ENCODE peak calls at places on chromosomes 3 and 15, in four cellular contexts. M is MM.1S, J is tibial artery, T is endodermal cell. H is an unnamed sample.

GRCh38 chr3:54897028-54897711 is 30.7 kb downstream of the LRTM1 start:
- DNase-seq in M (no peak), J (no peak), T (no peak), H (no peak)

GRCh38 chr3:194099215-194099614 is 36.7 kb upstream of the HES1 start:
- DNase-seq in M (no peak), J (no peak), T (no peak), H (no peak)

GRCh38 chr3:73513260-73513659 is 111.5 kb downstream of the PDZRN3 start:
- DNase-seq in M (no peak), J (no peak), T (no peak), H (no peak)

GRCh38 chr3:11699083-11699427 is 55.3 kb upstream of the VGLL4 start:
- DNase-seq in M (no peak), J (no peak), T (no peak), H (no peak)

GRCh38 chr3:189071452-189071851 is 100.3 kb upstream of the TPRG1 start:
- DNase-seq in M (no peak), J (no peak), T (no peak), H (no peak)

GRCh38 chr3:79314547-79314946 is 453.3 kb downstream of the ROBO1 start:
- DNase-seq in M (no peak), J (no peak), T (no peak), H (no peak)

GRCh38 chr3:102531686-102532085 is 96.9 kb downstream of the ZPLD1 start:
- DNase-seq in M (no peak), J (no peak), T (no peak), H (no peak)

GRCh38 chr15:35705030-35705884 is 159.3 kb upstream of the DPH6 start:
- DNase-seq in M (no peak), J (no peak), T (no peak), H (no peak)

GRCh38 chr3:89179355-89179997 is 72.1 kb downstream of the EPHA3 start:
- DNase-seq in M (peak), J (no peak), T (no peak), H (no peak)

GRCh38 chr15:64703632-64703959 is 71.8 kb downstream of the RBPMS2 start:
- DNase-seq in M (no peak), J (no peak), T (no peak), H (no peak)

GRCh38 chr3:24145981-24146822 is 201.1 kb downstream of the NR1D2 start:
- DNase-seq in M (no peak), J (no peak), T (no peak), H (no peak)

GRCh38 chr3:71060536-71060935 is 523.0 kb downstream of the FOXP1 start:
- DNase-seq in M (no peak), J (no peak), T (no peak), H (no peak)

GRCh38 chr15:81940467-81941451 is 105.1 kb downstream of the MEX3B start:
- DNase-seq in M (no peak), J (no peak), T (no peak), H (no peak)

GRCh38 chr3:146187334-146187950 is 26.5 kb upstream of the PLOD2 start:
- DNase-seq in M (peak), J (no peak), T (peak), H (no peak)

GRCh38 chr3:113174806-113175490 is 36.4 kb upstream of the BOC start:
- DNase-seq in M (no peak), J (no peak), T (no peak), H (no peak)

GRCh38 chr15:85379403-85380131 is 836 bp upstream of the AKAP13 start:
- DNase-seq in M (peak), J (no peak), T (peak), H (no peak)

GRCh38 chr3:143002083-143002712 is 828 bp downstream of the U2SURP start:
- DNase-seq in M (peak), J (no peak), T (no peak), H (no peak)

GRCh38 chr3:46200211-46200610 is 7.9 kb downstream of the CCR1 start:
- DNase-seq in M (no peak), J (no peak), T (no peak), H (no peak)

GRCh38 chr15:29570121-29570930 is 251.9 kb downstream of the TJP1 start:
- DNase-seq in M (peak), J (no peak), T (peak), H (peak)

GRCh38 chr15:92525758-92526245 is 129.8 kb downstream of the FAM174B start:
- DNase-seq in M (no peak), J (no peak), T (no peak), H (no peak)

GRCh38 chr3:126845910-126846309 is 137.0 kb upstream of the PLXNA1 start:
- DNase-seq in M (no peak), J (no peak), T (peak), H (no peak)

GRCh38 chr3:134627831-134628230 is 23.0 kb downstream of the KY start:
- DNase-seq in M (no peak), J (no peak), T (peak), H (no peak)

GRCh38 chr3:191366675-191367074 is 36.3 kb upstream of the UTS2B start:
- DNase-seq in M (no peak), J (no peak), T (no peak), H (no peak)

GRCh38 chr3:34229871-34230270 is 431.4 kb downstream of the PDCD6IP start:
- DNase-seq in M (no peak), J (no peak), T (no peak), H (no peak)

GRCh38 chr15:37102315-37103021 is 2.1 kb upstream of the MEIS2 start:
- DNase-seq in M (no peak), J (no peak), T (peak), H (no peak)

GRCh38 chr15:68658641-68659358 is 80.0 kb downstream of the CORO2B start:
- DNase-seq in M (no peak), J (no peak), T (peak), H (peak)

GRCh38 chr3:138448631-138449030 is 14.2 kb downstream of the ESYT3 start:
- DNase-seq in M (no peak), J (peak), T (peak), H (no peak)

GRCh38 chr3:128079823-128080222 is 27.6 kb downstream of the SEC61A1 start:
- DNase-seq in M (no peak), J (no peak), T (peak), H (no peak)

GRCh38 chr15:45169608-45170480 is 17.9 kb downstream of the SHF start:
- DNase-seq in M (no peak), J (no peak), T (no peak), H (no peak)

GRCh38 chr3:140470962-140471361 is 206.9 kb upstream of the TRIM42 start:
- DNase-seq in M (no peak), J (no peak), T (no peak), H (no peak)

GRCh38 chr3:38354588-38355344 is 8.2 kb downstream of the XYLB start:
- DNase-seq in M (no peak), J (no peak), T (no peak), H (peak)

GRCh38 chr15:61401903-61402698 is 173.0 kb upstream of the RORA start:
- DNase-seq in M (no peak), J (no peak), T (no peak), H (no peak)

GRCh38 chr15:22956257-22956979 is 23.8 kb downstream of the CYFIP1 start:
- DNase-seq in M (no peak), J (no peak), T (peak), H (no peak)

GRCh38 chr3:151219056-151219455 is 16.0 kb upstream of the GPR171 start:
- DNase-seq in M (no peak), J (no peak), T (no peak), H (no peak)

GRCh38 chr3:146542179-146542578 is 2.2 kb downstream of the PLSCR1 start:
- DNase-seq in M (no peak), J (no peak), T (no peak), H (no peak)

GRCh38 chr15:55526559-55527036 is 18.6 kb upstream of the DNAAF4 start:
- DNase-seq in M (peak), J (no peak), T (peak), H (no peak)

GRCh38 chr3:8561365-8561764 is 59.7 kb downstream of the LMCD1 start:
- DNase-seq in M (no peak), J (peak), T (no peak), H (no peak)

GRCh38 chr3:139455855-139456254 is 20.5 kb downstream of the RBP2 start:
- DNase-seq in M (no peak), J (no peak), T (no peak), H (no peak)
- TF ChIP-seq CTCF in M (peak), J (no peak), T (peak), H (no peak)

GRCh38 chr3:48468329-48468731 is 21.8 kb downstream of the ATRIP start:
- DNase-seq in M (no peak), J (no peak), T (no peak), H (no peak)
- H3K27ac ChIP-seq in M (peak), J (peak), T (no peak), H (peak)

GRCh38 chr15:99929266-99929665 is 196.0 kb upstream of the LYSMD4 start:
- DNase-seq in M (no peak), J (no peak), T (peak), H (no peak)

GRCh38 chr15:99930696-99931095 is 197.5 kb upstream of the LYSMD4 start:
- DNase-seq in M (no peak), J (no peak), T (peak), H (no peak)

GRCh38 chr15:99931703-99932603 is 198.7 kb upstream of the LYSMD4 start:
- DNase-seq in M (no peak), J (no peak), T (peak), H (no peak)

GRCh38 chr15:99925661-99926461 is 192.6 kb upstream of the LYSMD4 start:
- DNase-seq in M (peak), J (peak), T (peak), H (no peak)

DNA sequence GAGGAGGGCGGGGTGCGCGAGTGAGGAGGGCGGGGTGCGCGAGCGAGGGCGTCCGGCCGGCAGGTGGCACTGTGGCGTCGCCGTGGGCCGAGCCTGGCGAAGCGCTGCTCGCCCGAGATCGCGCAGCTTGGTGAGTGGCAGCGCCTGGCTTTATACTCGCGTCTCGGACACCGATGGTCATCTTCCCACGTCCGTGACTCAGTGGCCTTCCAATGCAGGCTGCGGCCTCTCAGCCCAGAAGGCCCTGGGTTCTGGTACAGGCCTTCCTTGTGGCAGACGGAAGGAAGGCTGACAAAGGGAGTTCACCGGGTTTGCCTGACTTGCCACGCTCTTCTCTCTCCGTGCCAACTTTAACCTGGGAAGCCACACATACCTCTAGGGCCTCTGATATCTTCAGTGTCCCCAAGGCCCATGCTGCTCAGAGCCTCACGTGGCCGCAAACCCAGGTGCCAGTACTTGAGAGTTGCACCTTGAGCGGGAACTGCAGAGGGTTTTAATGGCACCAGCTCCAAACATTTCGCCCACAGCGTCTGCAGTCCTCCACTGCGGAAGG is 195.3 kb upstream of the LYSMD4 start:
- DNase-seq in M (peak), J (peak), T (peak), H (peak)
- H3K4me3 ChIP-seq in M (peak), J (peak), T (peak), H (peak)

GRCh38 chr15:39579487-39580116 is 1.3 kb upstream of the THBS1 start:
- DNase-seq in M (no peak), J (peak), T (peak), H (peak)

GRCh38 chr15:39580630-39581500 is at the start of gene THBS1:
- DNase-seq in M (peak), J (peak), T (peak), H (no peak)

GRCh38 chr15:39581501-39582285 is 814 bp downstream of the THBS1 start:
- DNase-seq in M (peak), J (peak), T (peak), H (no peak)

GRCh38 chr15:39580117-39580629 is 706 bp upstream of the THBS1 start:
- DNase-seq in M (peak), J (peak), T (peak), H (peak)

GRCh38 chr15:39578851-39579486 is 1.9 kb upstream of the THBS1 start:
- DNase-seq in M (no peak), J (no peak), T (no peak), H (no peak)
- TF ChIP-seq CTCF in M (no peak), J (no peak), T (peak), H (no peak)

GRCh38 chr3:111547645-111548044 is 5.6 kb downstream of the CD96 start:
- DNase-seq in M (no peak), J (no peak), T (no peak), H (no peak)
- H3K27ac ChIP-seq in M (no peak), J (no peak), T (no peak), H (no peak)

DNA sequence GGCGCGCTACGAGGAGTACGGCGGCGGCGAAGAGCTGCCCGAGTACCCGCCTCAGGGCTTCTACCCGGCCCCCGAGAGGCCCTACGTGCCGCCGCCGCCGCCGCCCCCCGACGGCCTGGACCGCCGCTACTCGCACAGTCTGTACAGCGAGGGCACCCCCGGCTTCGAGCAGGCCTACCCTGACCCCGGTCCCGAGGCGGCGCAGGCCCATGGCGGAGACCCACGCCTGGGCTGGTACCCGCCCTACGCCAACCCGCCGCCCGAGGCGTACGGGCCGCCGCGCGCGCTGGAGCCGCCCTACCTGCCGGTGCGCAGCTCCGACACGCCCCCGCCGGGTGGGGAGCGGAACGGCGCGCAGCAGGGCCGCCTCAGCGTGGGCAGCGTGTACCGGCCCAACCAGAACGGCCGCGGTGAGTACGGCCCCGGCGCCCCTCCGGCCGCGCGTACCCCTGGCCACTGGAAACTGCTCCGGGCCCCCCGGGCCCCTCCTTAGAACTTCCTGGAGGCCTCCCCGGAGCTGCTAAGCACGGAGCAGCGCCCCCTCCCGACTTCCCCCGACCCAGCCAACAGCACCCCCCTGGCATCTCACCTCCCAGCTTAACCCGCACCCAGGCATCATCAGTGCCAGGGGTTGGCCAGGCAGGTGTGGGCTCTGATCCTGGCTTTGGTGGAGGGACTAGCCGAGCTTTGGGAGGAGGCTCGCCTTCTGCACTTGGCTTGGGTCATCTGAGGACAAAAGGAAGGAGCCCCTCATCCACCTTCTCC is 1.4 kb downstream of the LOXL1 start:
- DNase-seq in M (peak), J (no peak), T (peak), H (no peak)
- H3K4me3 ChIP-seq in M (peak), J (peak), T (peak), H (peak)

H was measured in dorsolateral prefrontal cortex.